ENCODE peak calls at places on chromosomes 6 and 20, in ten cellular contexts. C, K, Q, G, Y, S, A, B, F and J are unnamed samples.
A peak's percentile ranks its signal among the peaks of the same experiment; 100 is the strongest.

GRCh38 chr6:46465294-46466165 is 25.7 kb downstream of the RCAN2 start:
- DNase-seq in C (no peak), K (no peak), Q (no peak), G (no peak), Y (no peak), S (no peak), A (no peak), B (peak; percentile 19), F (no peak), J (no peak)

GRCh38 chr20:44692932-44693476 is 22.2 kb upstream of the CCN5 start:
- DNase-seq in C (no peak), K (no peak), Q (no peak), G (peak; percentile 95), Y (no peak), S (no peak), A (peak; percentile 32), B (peak; percentile 95), F (peak; percentile 89), J (no peak)

GRCh38 chr6:19697744-19698290 is 139.4 kb upstream of the ID4 start:
- DNase-seq in C (no peak), K (no peak), Q (no peak), G (peak; percentile 97), Y (no peak), S (no peak), A (no peak), B (peak; percentile 78), F (no peak), J (no peak)

GRCh38 chr6:170212956-170213636 is 77.8 kb downstream of the DLL1 start:
- DNase-seq in C (no peak), K (no peak), Q (no peak), G (no peak), Y (no peak), S (peak; percentile 1), A (no peak), B (no peak), F (no peak), J (no peak)

GRCh38 chr6:159451051-159451450 is 242.0 kb downstream of the SOD2 start:
- DNase-seq in C (no peak), K (no peak), Q (no peak), G (peak; percentile 4), Y (no peak), S (no peak), A (no peak), B (peak; percentile 41), F (peak; percentile 23), J (no peak)

GRCh38 chr6:13873288-13874190 is 51.2 kb upstream of the RNF182 start:
- DNase-seq in C (peak; percentile 68), K (peak; percentile 75), Q (peak; percentile 47), G (no peak), Y (no peak), S (peak; percentile 71), A (peak; percentile 81), B (peak; percentile 51), F (no peak), J (peak; percentile 90)

GRCh38 chr6:136922680-136922996 is 537 bp downstream of the SLC35D3 start:
- DNase-seq in C (no peak), K (no peak), Q (no peak), G (no peak), Y (no peak), S (peak; percentile 10), A (peak; percentile 23), B (no peak), F (no peak), J (no peak)

GRCh38 chr6:88135578-88136114 is 30.5 kb downstream of the CNR1 start:
- DNase-seq in C (no peak), K (peak; percentile 29), Q (no peak), G (no peak), Y (no peak), S (no peak), A (no peak), B (no peak), F (no peak), J (no peak)

GRCh38 chr20:45592574-45593189 is 13.6 kb upstream of the WFDC8 start:
- DNase-seq in C (no peak), K (peak; percentile 39), Q (no peak), G (peak; percentile 16), Y (peak; percentile 32), S (peak; percentile 14), A (peak; percentile 7), B (peak; percentile 33), F (peak; percentile 3), J (peak; percentile 52)

GRCh38 chr20:52899221-52899620 is 72.9 kb upstream of the TSHZ2 start:
- DNase-seq in C (no peak), K (no peak), Q (no peak), G (no peak), Y (no peak), S (no peak), A (no peak), B (no peak), F (no peak), J (no peak)

GRCh38 chr6:138815221-138815620 is 19.3 kb downstream of the ECT2L start:
- DNase-seq in C (no peak), K (no peak), Q (no peak), G (no peak), Y (no peak), S (no peak), A (no peak), B (no peak), F (no peak), J (no peak)